ENCODE peak calls at places on chromosomes 16 and 17, in eight cellular contexts. S is sigmoid colon; A is cardiac muscle cell; H is amniotic stem cell; F is AG04450; Q is activated CD4-positive, alpha-beta T cell treated with anti-CD3 and anti-CD28 coated beads, Interleukin-2, amount 10 ng/mL, durations not matched to agents 7 days and 5 days; D is amniotic epithelial cell; B is left kidney. T is an unnamed sample.
A peak's percentile ranks its signal among the peaks of the same experiment; 100 is the strongest.

GRCh38 chr17:17810374-17811248 is 26.2 kb downstream of the SREBF1 start:
- DNase-seq in D (peak; percentile 59), A (no peak), Q (no peak), F (no peak), H (no peak), B (peak; percentile 93), S (no peak), T (no peak)

GRCh38 chr17:80511222-80512180 is 33.1 kb upstream of the RPTOR start:
- DNase-seq in F (no peak), A (peak; percentile 11), S (no peak), H (no peak), Q (no peak), B (peak; percentile 74), D (no peak), T (no peak)

GRCh38 chr17:3626831-3627565 is 9.1 kb downstream of the SHPK start:
- DNase-seq in Q (no peak), F (no peak), S (no peak), D (no peak), A (no peak), B (no peak), H (no peak), T (peak; percentile 74)

GRCh38 chr17:48013876-48014602 is 23.6 kb downstream of the COPZ2 start:
- DNase-seq in H (no peak), B (no peak), D (no peak), F (no peak), S (no peak), A (no peak), Q (no peak), T (no peak)

GRCh38 chr16:51181495-51181795 is 30.4 kb upstream of the SALL1 start:
- DNase-seq in A (no peak), Q (no peak), D (no peak), H (no peak), B (no peak), F (no peak), S (no peak), T (no peak)

GRCh38 chr16:7013990-7014389 is 318.7 kb upstream of the RBFOX1 start:
- DNase-seq in Q (no peak), H (no peak), A (peak; percentile 82), F (no peak), S (no peak), B (peak; percentile 79), D (no peak), T (no peak)

GRCh38 chr17:38602453-38602852 is 3.3 kb downstream of the SRCIN1 start:
- DNase-seq in S (no peak), Q (no peak), B (no peak), H (no peak), D (no peak), A (no peak), F (no peak), T (no peak)

GRCh38 chr16:9258423-9259051 is 167.1 kb downstream of the HAPSTR1 start:
- DNase-seq in Q (peak; percentile 44), A (peak; percentile 70), H (no peak), F (no peak), B (peak; percentile 73), D (no peak), S (no peak), T (peak; percentile 8)

GRCh38 chr17:78839173-78839761 is 1.3 kb downstream of the USP36 start:
- DNase-seq in B (peak; percentile 40), A (peak; percentile 1), H (no peak), D (peak; percentile 20), F (no peak), S (no peak), Q (no peak), T (no peak)

GRCh38 chr17:58402679-58403078 is 14.7 kb downstream of the RNF43 start:
- DNase-seq in F (no peak), S (no peak), A (no peak), D (peak; percentile 44), Q (no peak), H (no peak), B (no peak), T (no peak)

GRCh38 chr16:72995151-72995881 is 52.6 kb downstream of the ZFHX3 start:
- DNase-seq in Q (no peak), B (peak; percentile 61), D (no peak), S (no peak), F (no peak), H (no peak), A (no peak), T (no peak)

GRCh38 chr17:75199886-75200618 is 5.4 kb upstream of the NUP85 start:
- DNase-seq in D (no peak), Q (no peak), S (no peak), F (no peak), H (no peak), A (no peak), B (no peak), T (no peak)

GRCh38 chr17:2710804-2711607 is 558 bp downstream of the CLUH start:
- DNase-seq in S (peak; percentile 71), Q (peak; percentile 32), F (no peak), H (no peak), A (peak; percentile 43), B (peak; percentile 56), D (peak; percentile 25), T (peak; percentile 16)

GRCh38 chr17:77440571-77440981 is 299.8 kb downstream of the SEC14L1 start:
- DNase-seq in Q (peak; percentile 60), B (no peak), H (no peak), S (no peak), A (no peak), D (no peak), F (no peak), T (peak; percentile 53)

GRCh38 chr17:58328195-58329034 is at the start of gene TSPOAP1:
- DNase-seq in Q (peak; percentile 87), F (no peak), D (no peak), A (no peak), B (peak; percentile 92), H (no peak), S (no peak), T (no peak)

GRCh38 chr17:76681222-76682137 is 29.3 kb downstream of the MXRA7 start:
- DNase-seq in S (peak; percentile 85), H (no peak), A (peak; percentile 77), D (peak; percentile 76), B (peak; percentile 93), Q (peak; percentile 83), F (peak; percentile 42), T (peak; percentile 61)

GRCh38 chr16:66366433-66367299 is at the start of gene CDH5:
- DNase-seq in B (no peak), D (no peak), F (no peak), Q (no peak), A (no peak), H (no peak), S (peak; percentile 87), T (no peak)

GRCh38 chr17:72125742-72126141 is 4.9 kb downstream of the SOX9 start:
- DNase-seq in B (no peak), D (peak; percentile 74), A (no peak), H (no peak), Q (no peak), F (no peak), S (no peak), T (no peak)

GRCh38 chr16:68575082-68575481 is 36.0 kb downstream of the ZFP90 start:
- DNase-seq in B (no peak), A (no peak), D (no peak), H (no peak), S (no peak), F (no peak), Q (no peak), T (no peak)

GRCh38 chr17:51475650-51476221 is 215.4 kb downstream of the UTP18 start:
- DNase-seq in A (no peak), H (no peak), B (no peak), Q (no peak), F (no peak), S (no peak), D (no peak), T (no peak)